ENCODE peak calls at places on chromosome 17, in seven cellular contexts. One of them, this sample, is unnamed.

GRCh38 chr17:17921192-17922082 is 50.8 kb downstream of the TOM1L2 start:
- DNase-seq in fibroblast of mammary gland: peak
- DNase-seq in MG63: peak
- DNase-seq in CD8-positive, alpha-beta memory T cell: no peak
- DNase-seq in stomach: no peak
- DNase-seq in AG10803: peak
- DNase-seq in cardiac muscle cell: peak
- DNase-seq in this sample: no peak

GRCh38 chr17:55117063-55117611 is 147.6 kb upstream of the HLF start:
- DNase-seq in AG10803: no peak
- DNase-seq in cardiac muscle cell: peak
- DNase-seq in MG63: no peak
- DNase-seq in fibroblast of mammary gland: peak
- DNase-seq in CD8-positive, alpha-beta memory T cell: no peak
- DNase-seq in stomach: no peak
- DNase-seq in this sample: no peak

GRCh38 chr17:28056276-28056620 is 13.8 kb downstream of the NLK start:
- DNase-seq in MG63: no peak
- DNase-seq in AG10803: no peak
- DNase-seq in fibroblast of mammary gland: no peak
- DNase-seq in stomach: no peak
- DNase-seq in CD8-positive, alpha-beta memory T cell: no peak
- DNase-seq in cardiac muscle cell: no peak
- DNase-seq in this sample: no peak

GRCh38 chr17:58337126-58337599 is 8.6 kb upstream of the TSPOAP1 start:
- DNase-seq in cardiac muscle cell: no peak
- DNase-seq in stomach: no peak
- DNase-seq in fibroblast of mammary gland: no peak
- DNase-seq in AG10803: no peak
- DNase-seq in CD8-positive, alpha-beta memory T cell: peak
- DNase-seq in MG63: peak
- DNase-seq in this sample: no peak

GRCh38 chr17:56540791-56541190 is 52.7 kb upstream of the NOG start:
- DNase-seq in fibroblast of mammary gland: no peak
- DNase-seq in cardiac muscle cell: no peak
- DNase-seq in MG63: no peak
- DNase-seq in stomach: no peak
- DNase-seq in CD8-positive, alpha-beta memory T cell: no peak
- DNase-seq in AG10803: peak
- DNase-seq in this sample: no peak

GRCh38 chr17:79548116-79548515 is 62.7 kb downstream of the RBFOX3 start:
- DNase-seq in CD8-positive, alpha-beta memory T cell: no peak
- DNase-seq in cardiac muscle cell: no peak
- DNase-seq in AG10803: no peak
- DNase-seq in MG63: no peak
- DNase-seq in stomach: no peak
- DNase-seq in fibroblast of mammary gland: no peak
- DNase-seq in this sample: no peak

GRCh38 chr17:37698132-37698615 is 46.7 kb downstream of the HNF1B start:
- DNase-seq in cardiac muscle cell: no peak
- DNase-seq in CD8-positive, alpha-beta memory T cell: no peak
- DNase-seq in MG63: peak
- DNase-seq in stomach: no peak
- DNase-seq in AG10803: peak
- DNase-seq in fibroblast of mammary gland: peak
- DNase-seq in this sample: no peak

GRCh38 chr17:39867891-39868553 is at the start of gene ZPBP2:
- DNase-seq in AG10803: no peak
- DNase-seq in cardiac muscle cell: no peak
- DNase-seq in CD8-positive, alpha-beta memory T cell: peak
- DNase-seq in fibroblast of mammary gland: no peak
- DNase-seq in MG63: no peak
- DNase-seq in stomach: no peak
- DNase-seq in this sample: no peak

GRCh38 chr17:31579265-31579664 is 187.8 kb downstream of the RAB11FIP4 start:
- DNase-seq in AG10803: no peak
- DNase-seq in stomach: peak
- DNase-seq in CD8-positive, alpha-beta memory T cell: no peak
- DNase-seq in cardiac muscle cell: peak
- DNase-seq in fibroblast of mammary gland: peak
- DNase-seq in MG63: peak
- DNase-seq in this sample: no peak

GRCh38 chr17:38465420-38466345 is 37.4 kb downstream of the ARHGAP23 start:
- DNase-seq in stomach: peak
- DNase-seq in CD8-positive, alpha-beta memory T cell: no peak
- DNase-seq in MG63: peak
- DNase-seq in fibroblast of mammary gland: no peak
- DNase-seq in AG10803: peak
- DNase-seq in cardiac muscle cell: peak
- DNase-seq in this sample: no peak

GRCh38 chr17:41167561-41167960 is 460 bp downstream of the KRTAP4-3 start:
- DNase-seq in CD8-positive, alpha-beta memory T cell: no peak
- DNase-seq in cardiac muscle cell: no peak
- DNase-seq in AG10803: no peak
- DNase-seq in stomach: no peak
- DNase-seq in fibroblast of mammary gland: no peak
- DNase-seq in MG63: no peak
- DNase-seq in this sample: no peak

GRCh38 chr17:45848868-45849535 is 4.3 kb downstream of the SPPL2C start:
- DNase-seq in fibroblast of mammary gland: no peak
- DNase-seq in CD8-positive, alpha-beta memory T cell: no peak
- DNase-seq in stomach: no peak
- DNase-seq in MG63: peak
- DNase-seq in cardiac muscle cell: no peak
- DNase-seq in AG10803: no peak
- DNase-seq in this sample: no peak

GRCh38 chr17:68973098-68973929 is 18.1 kb upstream of the ABCA8 start:
- DNase-seq in fibroblast of mammary gland: no peak
- DNase-seq in cardiac muscle cell: no peak
- DNase-seq in MG63: no peak
- DNase-seq in stomach: no peak
- DNase-seq in AG10803: no peak
- DNase-seq in CD8-positive, alpha-beta memory T cell: no peak
- DNase-seq in this sample: no peak

GRCh38 chr17:73048170-73048569 is 44.3 kb downstream of the SLC39A11 start:
- DNase-seq in CD8-positive, alpha-beta memory T cell: no peak
- DNase-seq in cardiac muscle cell: no peak
- DNase-seq in stomach: no peak
- DNase-seq in AG10803: no peak
- DNase-seq in MG63: no peak
- DNase-seq in fibroblast of mammary gland: no peak
- DNase-seq in this sample: no peak

GRCh38 chr17:60901806-60902205 is 224.2 kb downstream of the BCAS3 start:
- DNase-seq in stomach: no peak
- DNase-seq in AG10803: peak
- DNase-seq in MG63: no peak
- DNase-seq in CD8-positive, alpha-beta memory T cell: no peak
- DNase-seq in fibroblast of mammary gland: peak
- DNase-seq in cardiac muscle cell: peak
- DNase-seq in this sample: no peak

GRCh38 chr17:37089998-37090397 is 141.2 kb downstream of the AATF start:
- DNase-seq in AG10803: no peak
- DNase-seq in cardiac muscle cell: peak
- DNase-seq in stomach: no peak
- DNase-seq in MG63: no peak
- DNase-seq in fibroblast of mammary gland: no peak
- DNase-seq in CD8-positive, alpha-beta memory T cell: peak
- DNase-seq in this sample: peak

GRCh38 chr17:57953703-57954420 is 1.4 kb downstream of the CUEDC1 start:
- DNase-seq in MG63: no peak
- DNase-seq in AG10803: no peak
- DNase-seq in fibroblast of mammary gland: no peak
- DNase-seq in cardiac muscle cell: no peak
- DNase-seq in CD8-positive, alpha-beta memory T cell: no peak
- DNase-seq in stomach: no peak
- DNase-seq in this sample: no peak

GRCh38 chr17:7651959-7652658 is 1.4 kb downstream of the ATP1B2 start:
- DNase-seq in CD8-positive, alpha-beta memory T cell: no peak
- DNase-seq in cardiac muscle cell: no peak
- DNase-seq in stomach: no peak
- DNase-seq in fibroblast of mammary gland: no peak
- DNase-seq in AG10803: no peak
- DNase-seq in MG63: no peak
- DNase-seq in this sample: no peak

GRCh38 chr17:61764846-61765245 is 98.5 kb downstream of the BRIP1 start:
- DNase-seq in AG10803: no peak
- DNase-seq in MG63: no peak
- DNase-seq in stomach: no peak
- DNase-seq in cardiac muscle cell: no peak
- DNase-seq in fibroblast of mammary gland: no peak
- DNase-seq in CD8-positive, alpha-beta memory T cell: no peak
- DNase-seq in this sample: no peak

GRCh38 chr17:7323731-7324437 is 5.3 kb downstream of the NEURL4 start:
- DNase-seq in CD8-positive, alpha-beta memory T cell: peak
- DNase-seq in fibroblast of mammary gland: peak
- DNase-seq in stomach: peak
- DNase-seq in AG10803: peak
- DNase-seq in cardiac muscle cell: peak
- DNase-seq in MG63: no peak
- DNase-seq in this sample: no peak

GRCh38 chr17:32440722-32441121 is 3.6 kb upstream of the PSMD11 start:
- DNase-seq in MG63: no peak
- DNase-seq in fibroblast of mammary gland: no peak
- DNase-seq in CD8-positive, alpha-beta memory T cell: no peak
- DNase-seq in cardiac muscle cell: no peak
- DNase-seq in AG10803: no peak
- DNase-seq in stomach: no peak
- DNase-seq in this sample: no peak

GRCh38 chr17:75757086-75757681 is 7.8 kb downstream of the GALK1 start:
- DNase-seq in CD8-positive, alpha-beta memory T cell: no peak
- DNase-seq in AG10803: no peak
- DNase-seq in cardiac muscle cell: no peak
- DNase-seq in fibroblast of mammary gland: no peak
- DNase-seq in stomach: no peak
- DNase-seq in MG63: no peak
- DNase-seq in this sample: no peak

GRCh38 chr17:75756451-75757085 is 8.4 kb downstream of the GALK1 start:
- DNase-seq in fibroblast of mammary gland: no peak
- DNase-seq in cardiac muscle cell: no peak
- DNase-seq in AG10803: no peak
- DNase-seq in stomach: no peak
- DNase-seq in CD8-positive, alpha-beta memory T cell: no peak
- DNase-seq in MG63: no peak
- DNase-seq in this sample: no peak

GRCh38 chr17:75762513-75763268 is 2.3 kb downstream of the GALK1 start:
- DNase-seq in fibroblast of mammary gland: no peak
- DNase-seq in stomach: no peak
- DNase-seq in cardiac muscle cell: no peak
- DNase-seq in MG63: no peak
- DNase-seq in CD8-positive, alpha-beta memory T cell: no peak
- DNase-seq in AG10803: no peak
- DNase-seq in this sample: no peak

GRCh38 chr17:75758131-75758905 is 6.7 kb downstream of the GALK1 start:
- DNase-seq in fibroblast of mammary gland: no peak
- DNase-seq in CD8-positive, alpha-beta memory T cell: no peak
- DNase-seq in MG63: no peak
- DNase-seq in AG10803: no peak
- DNase-seq in stomach: no peak
- DNase-seq in cardiac muscle cell: no peak
- DNase-seq in this sample: no peak

GRCh38 chr17:75759457-75759856 is 5.5 kb downstream of the GALK1 start:
- DNase-seq in CD8-positive, alpha-beta memory T cell: no peak
- DNase-seq in stomach: peak
- DNase-seq in MG63: no peak
- DNase-seq in fibroblast of mammary gland: no peak
- DNase-seq in cardiac muscle cell: no peak
- DNase-seq in AG10803: no peak
- DNase-seq in this sample: no peak
- H3K4me3 ChIP-seq in CD8-positive, alpha-beta memory T cell: no peak
- H3K4me3 ChIP-seq in stomach: no peak
- H3K4me3 ChIP-seq in MG63: no peak
- H3K4me3 ChIP-seq in fibroblast of mammary gland: no peak
- H3K4me3 ChIP-seq in cardiac muscle cell: no peak
- H3K4me3 ChIP-seq in AG10803: no peak
- H3K4me3 ChIP-seq in this sample: no peak

GRCh38 chr17:35240861-35241260 is 2.0 kb upstream of the SLFN5 start:
- DNase-seq in cardiac muscle cell: no peak
- DNase-seq in stomach: no peak
- DNase-seq in CD8-positive, alpha-beta memory T cell: no peak
- DNase-seq in AG10803: no peak
- DNase-seq in fibroblast of mammary gland: no peak
- DNase-seq in MG63: no peak
- DNase-seq in this sample: no peak

GRCh38 chr17:35242805-35243458 is at the start of gene SLFN5:
- DNase-seq in fibroblast of mammary gland: peak
- DNase-seq in AG10803: peak
- DNase-seq in stomach: peak
- DNase-seq in MG63: peak
- DNase-seq in CD8-positive, alpha-beta memory T cell: peak
- DNase-seq in cardiac muscle cell: peak
- DNase-seq in this sample: peak

GRCh38 chr17:35239823-35240222 is 3.0 kb upstream of the SLFN5 start:
- DNase-seq in cardiac muscle cell: peak
- DNase-seq in fibroblast of mammary gland: no peak
- DNase-seq in stomach: no peak
- DNase-seq in MG63: no peak
- DNase-seq in AG10803: peak
- DNase-seq in CD8-positive, alpha-beta memory T cell: peak
- DNase-seq in this sample: no peak

GRCh38 chr17:35242158-35242804 is 591 bp upstream of the SLFN5 start:
- DNase-seq in MG63: peak
- DNase-seq in stomach: peak
- DNase-seq in cardiac muscle cell: peak
- DNase-seq in CD8-positive, alpha-beta memory T cell: peak
- DNase-seq in fibroblast of mammary gland: peak
- DNase-seq in AG10803: peak
- DNase-seq in this sample: peak

DNA sequence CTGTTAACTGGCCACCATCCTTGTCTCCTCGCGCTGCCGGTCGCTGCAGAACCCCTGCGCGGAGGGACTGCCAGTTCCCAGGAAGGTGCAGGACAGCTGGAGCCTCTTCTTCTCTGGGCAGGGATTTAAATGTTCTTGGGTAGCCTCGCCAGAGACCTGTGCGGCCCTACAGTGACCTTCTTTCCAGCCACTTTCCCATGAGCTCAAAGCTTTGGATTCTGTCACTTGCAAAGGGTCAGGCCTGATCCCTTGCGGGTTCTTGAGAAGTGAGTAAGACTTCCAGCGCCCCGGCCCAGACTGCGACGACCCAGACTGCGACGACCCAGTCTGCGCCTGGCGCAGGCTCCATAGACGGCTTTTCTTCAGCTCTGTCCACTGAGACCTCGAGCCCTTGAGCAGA is 1.4 kb upstream of the SLFN5 start:
- DNase-seq in fibroblast of mammary gland: no peak
- DNase-seq in MG63: no peak
- DNase-seq in cardiac muscle cell: no peak
- DNase-seq in stomach: no peak
- DNase-seq in CD8-positive, alpha-beta memory T cell: peak
- DNase-seq in AG10803: no peak
- DNase-seq in this sample: no peak
- H3K4me3 ChIP-seq in fibroblast of mammary gland: no peak
- H3K4me3 ChIP-seq in MG63: no peak
- H3K4me3 ChIP-seq in cardiac muscle cell: peak
- H3K4me3 ChIP-seq in stomach: peak
- H3K4me3 ChIP-seq in CD8-positive, alpha-beta memory T cell: peak
- H3K4me3 ChIP-seq in AG10803: peak
- H3K4me3 ChIP-seq in this sample: peak

GRCh38 chr17:76701471-76701967 is 9.2 kb downstream of the MXRA7 start:
- DNase-seq in stomach: no peak
- DNase-seq in CD8-positive, alpha-beta memory T cell: no peak
- DNase-seq in MG63: no peak
- DNase-seq in cardiac muscle cell: no peak
- DNase-seq in AG10803: no peak
- DNase-seq in fibroblast of mammary gland: no peak
- DNase-seq in this sample: no peak
- H3K4me3 ChIP-seq in stomach: no peak
- H3K4me3 ChIP-seq in CD8-positive, alpha-beta memory T cell: no peak
- H3K4me3 ChIP-seq in MG63: no peak
- H3K4me3 ChIP-seq in cardiac muscle cell: no peak
- H3K4me3 ChIP-seq in AG10803: peak
- H3K4me3 ChIP-seq in fibroblast of mammary gland: no peak
- H3K4me3 ChIP-seq in this sample: no peak

GRCh38 chr17:49762148-49762941 is 1.6 kb downstream of the FAM117A start:
- DNase-seq in AG10803: peak
- DNase-seq in CD8-positive, alpha-beta memory T cell: no peak
- DNase-seq in fibroblast of mammary gland: no peak
- DNase-seq in stomach: no peak
- DNase-seq in MG63: no peak
- DNase-seq in cardiac muscle cell: no peak
- DNase-seq in this sample: no peak
- H3K4me3 ChIP-seq in AG10803: peak
- H3K4me3 ChIP-seq in CD8-positive, alpha-beta memory T cell: peak
- H3K4me3 ChIP-seq in fibroblast of mammary gland: no peak
- H3K4me3 ChIP-seq in stomach: peak
- H3K4me3 ChIP-seq in MG63: no peak
- H3K4me3 ChIP-seq in cardiac muscle cell: peak
- H3K4me3 ChIP-seq in this sample: peak

This sample was measured in Jurkat, Clone E6-1.